ENCODE peak calls at places on chromosomes 5 and 9, in four cellular contexts. C, H, T and D are unnamed samples.

GRCh38 chr5:14142856-14143508 is at the start of gene TRIO:
- DNase-seq in H (peak; percentile 86), T (peak; percentile 94), C (peak; percentile 89), D (peak; percentile 95)

GRCh38 chr9:136088939-136089696 is 6.0 kb downstream of the NACC2 start:
- DNase-seq in T (peak; percentile 42), H (no peak), C (no peak), D (peak; percentile 8)

GRCh38 chr9:109640232-109641078 is 139.5 kb upstream of the PALM2AKAP2 start:
- DNase-seq in T (no peak), C (peak; percentile 36), H (peak; percentile 10), D (peak; percentile 41)

GRCh38 chr9:18485691-18486090 is 11.7 kb downstream of the ADAMTSL1 start:
- DNase-seq in H (no peak), T (no peak), C (no peak), D (no peak)

GRCh38 chr5:13143630-13144029 is 800.9 kb downstream of the DNAH5 start:
- DNase-seq in T (no peak), H (no peak), C (no peak), D (no peak)

GRCh38 chr5:39158127-39158593 is 61.2 kb downstream of the FYB1 start:
- DNase-seq in T (no peak), C (peak; percentile 30), H (no peak), D (no peak)

GRCh38 chr9:79041266-79041665 is 530.5 kb upstream of the TLE4 start:
- DNase-seq in T (no peak), C (no peak), H (no peak), D (no peak)

GRCh38 chr9:136957901-136958300 is 5.8 kb downstream of the LCN12 start:
- DNase-seq in H (no peak), T (no peak), C (no peak), D (no peak)

GRCh38 chr9:115057559-115057958 is 60.4 kb downstream of the TNC start:
- DNase-seq in C (peak; percentile 38), T (no peak), H (no peak), D (no peak)

DNA sequence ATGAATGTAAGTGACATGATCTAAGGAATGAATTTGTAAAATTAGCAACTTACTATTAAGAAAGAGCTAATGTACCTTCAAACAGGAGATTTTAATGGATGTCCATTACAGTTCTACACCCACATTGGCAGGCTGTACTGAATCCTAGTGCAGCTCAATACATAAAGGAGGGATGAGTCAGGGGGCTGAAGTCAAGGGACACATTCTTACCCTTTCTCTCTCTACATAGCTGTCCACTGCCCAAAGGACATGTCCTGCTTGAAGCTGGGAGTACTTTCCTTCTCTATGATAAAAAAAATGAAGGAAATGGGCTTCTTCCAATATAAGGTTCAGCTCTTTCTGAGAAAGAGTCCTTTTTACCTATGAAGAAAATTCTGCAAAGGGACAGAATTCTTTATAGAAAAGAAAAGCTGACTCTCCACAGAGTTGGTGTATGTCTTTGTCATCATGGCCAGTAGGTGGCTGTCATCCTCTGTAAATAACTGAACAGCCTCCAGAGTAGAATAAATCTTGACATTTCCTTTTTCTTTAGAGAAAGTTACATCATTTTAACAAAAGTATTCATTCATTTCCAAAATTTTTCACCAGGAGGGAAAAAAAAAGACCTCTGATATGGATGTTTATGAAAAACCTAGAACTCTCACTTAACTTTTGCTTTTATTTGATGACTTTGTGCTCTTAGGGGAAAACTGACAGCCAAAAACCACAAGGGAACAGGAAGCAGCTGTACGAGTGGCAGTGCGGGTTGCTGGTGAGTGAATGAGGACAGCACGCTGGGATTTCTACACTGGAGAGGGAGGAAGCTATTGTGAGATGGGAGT is 13.1 kb upstream of the IFNA14 start:
- DNase-seq in T (no peak), C (no peak), H (no peak), D (no peak)
- TF ChIP-seq CTCF in T (peak; percentile 43), C (no peak), H (peak; percentile 15), D (peak; percentile 58)

GRCh38 chr9:123357748-123358059 is 1.7 kb downstream of the CRB2 start:
- DNase-seq in C (no peak), T (no peak), H (no peak), D (no peak)
- H3K4me3 ChIP-seq in C (no peak overlapping the region), T (no peak overlapping the region), H (no peak overlapping the region), D (no peak overlapping the region)

DNA sequence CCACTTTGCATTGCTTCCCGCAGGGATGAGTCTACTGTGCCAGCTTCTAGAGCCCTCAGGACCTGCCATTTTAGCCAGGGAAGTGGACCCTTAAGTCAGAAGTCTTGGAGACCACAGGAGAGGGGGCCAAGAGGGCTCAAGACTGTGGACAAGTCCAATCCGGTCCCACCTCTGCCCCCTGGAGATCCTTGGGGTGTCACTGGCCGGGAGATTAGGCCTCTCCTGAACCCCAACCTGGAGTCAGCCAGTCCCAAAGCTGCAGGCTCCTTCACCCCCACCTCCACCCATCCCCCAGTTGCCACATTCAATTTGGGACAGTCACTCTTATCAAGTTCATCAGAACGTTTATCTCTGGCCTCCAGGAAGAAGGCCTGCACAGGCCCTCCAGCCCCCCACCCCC is 316 bp downstream of the SLC23A1 start:
- DNase-seq in H (no peak), C (no peak), T (no peak), D (no peak)
- H3K4me1 ChIP-seq in H (no peaks in the 10 kb centered on the region), C (peaks cover 39% of the 10 kb centered on the region), T (peaks cover 12% of the 10 kb centered on the region), D (peaks cover 12% of the 10 kb centered on the region)

GRCh38 chr9:127578952-127579853 is 32.9 kb upstream of the STXBP1 start:
- DNase-seq in T (peak; percentile 88), C (peak; percentile 87), H (peak; percentile 92), D (peak; percentile 58)
- TF ChIP-seq CTCF in T (peak; percentile 19), C (peak; percentile 13), H (peak; percentile 8), D (no peak)